ENCODE peak calls at places on chromosomes 11 and 22, in four cellular contexts. I is GM23248; B is nucleus accumbens; C is stimulated activated CD4-positive, alpha-beta T cell treated with anti-CD3 and anti-CD28 coated beads, Interleukin-4, amount 100 ng/mL, for 1 hour. J is an unnamed sample.
A peak's percentile ranks its signal among the peaks of the same experiment; 100 is the strongest.

GRCh38 chr22:20456064-20456721 is 18.6 kb upstream of the SCARF2 start:
- DNase-seq in I (peak; percentile 93), B (no peak), C (peak; percentile 73), J (peak; percentile 84)

GRCh38 chr11:2300936-2301630 is 635 bp downstream of the C11orf21 start:
- DNase-seq in I (no peak), C (peak; percentile 15), B (no peak), J (peak; percentile 56)

GRCh38 chr22:48238018-48238915 is 1475.8 kb downstream of the TBC1D22A start:
- DNase-seq in I (no peak), B (no peak), C (no peak), J (no peak)

GRCh38 chr11:82680252-82680651 is 53.4 kb downstream of the FAM181B start:
- DNase-seq in I (no peak), C (no peak), B (no peak), J (no peak)

GRCh38 chr11:15006139-15006759 is 34.1 kb upstream of the CALCA start:
- DNase-seq in C (no peak), I (peak; percentile 70), B (no peak), J (no peak)

GRCh38 chr11:288328-289144 is at the start of gene PGGHG:
- DNase-seq in I (peak; percentile 73), B (no peak), C (peak; percentile 50), J (peak; percentile 90)

GRCh38 chr22:25563757-25564319 is 637 bp upstream of the GRK3 start:
- DNase-seq in B (no peak), I (no peak), C (peak; percentile 6), J (peak; percentile 43)

GRCh38 chr11:122813176-122813917 is 25.0 kb upstream of the CRTAM start:
- DNase-seq in I (no peak), C (no peak), B (no peak), J (no peak)

GRCh38 chr11:76769645-76770586 is 13.2 kb upstream of the TSKU start:
- DNase-seq in C (no peak), I (peak; percentile 59), B (no peak), J (no peak)

GRCh38 chr11:60989108-60989650 is 17.7 kb downstream of the CD6 start:
- DNase-seq in I (no peak), C (no peak), B (no peak), J (no peak)

GRCh38 chr11:1460396-1460795 is 26.2 kb downstream of the MOB2 start:
- DNase-seq in B (no peak), C (no peak), I (peak; percentile 47), J (peak; percentile 60)

GRCh38 chr11:132895340-132895739 is 637.0 kb downstream of the OPCML start:
- DNase-seq in C (no peak), I (peak; percentile 18), B (no peak), J (no peak)

GRCh38 chr11:88292156-88292844 is 45.2 kb downstream of the CTSC start:
- DNase-seq in C (no peak), I (peak; percentile 41), B (no peak), J (no peak)

GRCh38 chr11:86473991-86474833 is 99.5 kb downstream of the CCDC81 start:
- DNase-seq in I (peak; percentile 80), B (no peak), C (no peak), J (peak; percentile 54)

GRCh38 chr11:74820763-74821162 is 72.1 kb downstream of the RNF169 start:
- DNase-seq in I (peak; percentile 80), B (no peak), C (no peak), J (no peak)

GRCh38 chr11:14672635-14673034 is 29.0 kb downstream of the PDE3B start:
- DNase-seq in B (no peak), C (no peak), I (peak; percentile 75), J (no peak)

GRCh38 chr11:43868852-43869567 is 11.6 kb upstream of the ALKBH3 start:
- DNase-seq in B (no peak), C (no peak), I (peak; percentile 92), J (no peak)

GRCh38 chr22:41544671-41545476 is 604 bp upstream of the POLR3H start:
- DNase-seq in I (peak; percentile 41), B (no peak), C (no peak), J (no peak)

GRCh38 chr11:84714316-84714780 is 912.8 kb downstream of the DLG2 start:
- DNase-seq in B (no peak), I (peak; percentile 60), C (peak; percentile 11), J (peak; percentile 48)

GRCh38 chr11:119585038-119585666 is 143.8 kb downstream of the NECTIN1 start:
- DNase-seq in I (peak; percentile 10), C (no peak), B (no peak), J (no peak)

GRCh38 chr11:44327730-44328691 is 18.1 kb upstream of the ALX4 start:
- DNase-seq in I (no peak), B (no peak), C (no peak), J (no peak)

GRCh38 chr11:28819741-28820140 is 711.6 kb downstream of the METTL15 start:
- DNase-seq in C (no peak), I (no peak), B (no peak), J (no peak)

GRCh38 chr11:84290647-84291046 is 1004.5 kb upstream of the CCDC90B start:
- DNase-seq in B (no peak), I (peak; percentile 74), C (no peak), J (no peak)

GRCh38 chr11:27161071-27161470 is 120.5 kb downstream of the BBOX1 start:
- DNase-seq in C (no peak), I (peak; percentile 14), B (no peak), J (no peak)

GRCh38 chr11:96045622-96046456 is 121.9 kb upstream of the MTMR2 start:
- DNase-seq in I (peak; percentile 87), B (no peak), C (no peak), J (peak; percentile 52)

GRCh38 chr11:71420455-71421241 is 27.5 kb downstream of the DHCR7 start:
- DNase-seq in C (no peak), I (peak; percentile 56), B (no peak), J (no peak)

GRCh38 chr11:3225159-3225758 is 6.6 kb upstream of the MRGPRG start:
- DNase-seq in C (no peak), I (no peak), B (no peak), J (peak; percentile 34)

GRCh38 chr11:130416537-130416896 is 11.9 kb downstream of the ADAMTS8 start:
- DNase-seq in C (no peak), I (no peak), B (no peak), J (no peak)

GRCh38 chr22:29151316-29151715 is 54.4 kb upstream of the EMID1 start:
- DNase-seq in C (no peak), B (no peak), I (no peak), J (no peak)

GRCh38 chr11:14638561-14638960 is 5.0 kb upstream of the PDE3B start:
- DNase-seq in C (no peak), B (no peak), I (no peak), J (no peak)

GRCh38 chr11:91926967-91927366 is 297.7 kb upstream of the FAT3 start:
- DNase-seq in B (no peak), C (no peak), I (no peak), J (peak; percentile 74)

GRCh38 chr22:44120314-44120704 is 60.4 kb upstream of the PARVG start:
- DNase-seq in C (no peak), I (no peak), B (no peak), J (no peak)

GRCh38 chr11:96326954-96327353 is 16.0 kb downstream of the MAML2 start:
- DNase-seq in C (no peak), I (no peak), B (no peak), J (no peak)

GRCh38 chr11:86416494-86416893 is 41.8 kb downstream of the CCDC81 start:
- DNase-seq in C (no peak), I (no peak), B (no peak), J (no peak)

GRCh38 chr22:37818397-37819099 is 4.6 kb upstream of the GALR3 start:
- DNase-seq in I (peak; percentile 84), C (peak; percentile 71), B (no peak), J (peak; percentile 82)

GRCh38 chr22:23353696-23354095 is 173.4 kb downstream of the BCR start:
- DNase-seq in C (no peak), B (no peak), I (no peak), J (no peak)

GRCh38 chr11:134518616-134519389 is 106.8 kb upstream of the B3GAT1 start:
- DNase-seq in B (no peak), I (no peak), C (no peak), J (peak; percentile 37)

GRCh38 chr11:58631378-58631777 is 8.9 kb downstream of the CNTF start:
- DNase-seq in I (no peak), C (no peak), B (no peak), J (no peak)

GRCh38 chr11:120952503-120953229 is 71.2 kb upstream of the TBCEL start:
- DNase-seq in B (peak; percentile 11), C (peak; percentile 62), I (peak; percentile 87), J (peak; percentile 77)

J was measured in Right ventricle myocardium superior.